ENCODE peak calls at places on chromosomes 3 and 15, in five cellular contexts. A is endothelial cell of umbilical vein; M is CD4-positive, alpha-beta memory T cell; F is thoracic aorta; W is brain microvascular endothelial cell. H is an unnamed sample.

GRCh38 chr3:106068386-106068785 is 199.6 kb upstream of the CBLB start:
- DNase-seq in A (peak), M (no peak), F (no peak), W (no peak), H (no peak)

GRCh38 chr15:42088801-42089640 is 5.3 kb downstream of the PLA2G4D start:
- DNase-seq in A (no peak), M (no peak), F (no peak), W (no peak), H (no peak)

GRCh38 chr3:111539351-111540331 is 2.4 kb upstream of the CD96 start:
- DNase-seq in A (no peak), M (peak), F (no peak), W (peak), H (no peak)

GRCh38 chr3:98807011-98807410 is 43.9 kb downstream of the ST3GAL6 start:
- DNase-seq in A (no peak), M (no peak), F (no peak), W (peak), H (no peak)

GRCh38 chr3:69241769-69242168 is 119.4 kb upstream of the LMOD3 start:
- DNase-seq in A (no peak), M (no peak), F (no peak), W (no peak), H (no peak)

GRCh38 chr3:128275316-128276150 is 122.3 kb downstream of the EEFSEC start:
- DNase-seq in A (no peak), M (no peak), F (no peak), W (no peak), H (no peak)

GRCh38 chr3:48830660-48831190 is 16.9 kb downstream of the PRKAR2A start:
- DNase-seq in A (no peak), M (no peak), F (no peak), W (no peak), H (no peak)

GRCh38 chr3:23735575-23736326 is 70.0 kb upstream of the UBE2E1 start:
- DNase-seq in A (peak), M (no peak), F (no peak), W (peak), H (no peak)

GRCh38 chr3:36843065-36844051 is 79.0 kb upstream of the DCLK3 start:
- DNase-seq in A (peak), M (peak), F (no peak), W (peak), H (no peak)

GRCh38 chr15:69056365-69056764 is 41.9 kb downstream of the NOX5 start:
- DNase-seq in A (no peak), M (no peak), F (no peak), W (no peak), H (no peak)

GRCh38 chr3:2713923-2714322 is 396.3 kb downstream of the IL5RA start:
- DNase-seq in A (no peak), M (no peak), F (no peak), W (no peak), H (no peak)
- H3K4me3 ChIP-seq in A (no peak), M (no peak), F (no peak), W (no peak), H (no peak)

GRCh38 chr3:133476971-133477375 is 77.1 kb downstream of the BFSP2 start:
- DNase-seq in A (no peak), M (no peak), F (no peak), W (no peak), H (no peak)
- H3K4me3 ChIP-seq in A (no peak), M (no peak), F (no peak), W (no peak), H (no peak)

GRCh38 chr15:75636026-75636425 is 4.0 kb downstream of the IMP3 start:
- DNase-seq in A (no peak), M (no peak), F (no peak), W (no peak), H (no peak)
- H3K4me3 ChIP-seq in A (no peak), M (no peak), F (no peak), W (no peak), H (no peak)

GRCh38 chr3:55661141-55661540 is 174.0 kb upstream of the WNT5A start:
- DNase-seq in A (no peak), M (no peak), F (no peak), W (no peak), H (no peak)
- H3K4me3 ChIP-seq in A (no peak), M (no peak), F (no peak), W (no peak), H (no peak)

GRCh38 chr15:81296673-81297072 is 27.3 kb downstream of the STARD5 start:
- DNase-seq in A (peak), M (peak), F (no peak), W (no peak), H (no peak)
- H3K4me3 ChIP-seq in A (no peak), M (peak), F (peak), W (no peak), H (no peak)

GRCh38 chr3:129604942-129605592 is 1.4 kb downstream of the PLXND1 start:
- DNase-seq in A (no peak), M (no peak), F (no peak), W (no peak), H (no peak)

GRCh38 chr3:129605593-129606521 is 619 bp downstream of the PLXND1 start:
- DNase-seq in A (peak), M (peak), F (no peak), W (no peak), H (no peak)

GRCh38 chr3:129602730-129603560 is 3.5 kb downstream of the PLXND1 start:
- DNase-seq in A (peak), M (no peak), F (peak), W (peak), H (peak)

GRCh38 chr3:129603561-129603942 is 2.9 kb downstream of the PLXND1 start:
- DNase-seq in A (no peak), M (no peak), F (no peak), W (no peak), H (no peak)

GRCh38 chr3:129604223-129604941 is 2.1 kb downstream of the PLXND1 start:
- DNase-seq in A (no peak), M (no peak), F (no peak), W (no peak), H (no peak)
- H3K4me3 ChIP-seq in A (peak), M (no peak), F (peak), W (peak), H (peak)

GRCh38 chr15:72110355-72110754 is 7.6 kb downstream of the MYO9A start:
- DNase-seq in A (no peak), M (no peak), F (no peak), W (no peak), H (no peak)

GRCh38 chr15:72116680-72117447 is 1.1 kb downstream of the MYO9A start:
- DNase-seq in A (peak), M (no peak), F (peak), W (peak), H (no peak)

GRCh38 chr15:72112805-72113204 is 5.1 kb downstream of the MYO9A start:
- DNase-seq in A (no peak), M (no peak), F (no peak), W (no peak), H (no peak)

GRCh38 chr15:72112111-72112510 is 5.8 kb downstream of the MYO9A start:
- DNase-seq in A (no peak), M (no peak), F (no peak), W (peak), H (no peak)

GRCh38 chr15:72113347-72114031 is 4.5 kb downstream of the MYO9A start:
- DNase-seq in A (no peak), M (no peak), F (no peak), W (no peak), H (no peak)
- H3K4me3 ChIP-seq in A (no peak), M (no peak), F (no peak), W (no peak), H (no peak)